ENCODE peak calls at places on chromosomes 3 and 15, in eight cellular contexts. One of them, this sample, is unnamed. For H3K9me3 and H3K27me3, the result is how much of the 10 kb centered on the place peaks cover.

GRCh38 chr3:45659661-45660566 is 29.3 kb upstream of the SACM1L start:
- DNase-seq in transverse colon: peak
- DNase-seq in CD4-positive, CD25-positive, alpha-beta regulatory T cell: peak
- DNase-seq in prostate gland: peak
- DNase-seq in Peyer's patch: peak
- DNase-seq in CD8-positive, alpha-beta T cell: peak
- DNase-seq in Panc1: peak
- DNase-seq in CD4-positive, alpha-beta T cell: peak
- DNase-seq in this sample: peak

GRCh38 chr3:55508335-55508734 is 21.2 kb upstream of the WNT5A start:
- DNase-seq in prostate gland: no peak
- DNase-seq in transverse colon: no peak
- DNase-seq in Peyer's patch: no peak
- DNase-seq in CD8-positive, alpha-beta T cell: no peak
- DNase-seq in CD4-positive, CD25-positive, alpha-beta regulatory T cell: no peak
- DNase-seq in CD4-positive, alpha-beta T cell: no peak
- DNase-seq in Panc1: no peak
- DNase-seq in this sample: no peak

GRCh38 chr15:88215249-88215648 is 41.3 kb downstream of the NTRK3 start:
- DNase-seq in CD4-positive, CD25-positive, alpha-beta regulatory T cell: no peak
- DNase-seq in CD4-positive, alpha-beta T cell: no peak
- DNase-seq in prostate gland: no peak
- DNase-seq in Panc1: no peak
- DNase-seq in CD8-positive, alpha-beta T cell: no peak
- DNase-seq in Peyer's patch: no peak
- DNase-seq in transverse colon: no peak
- DNase-seq in this sample: no peak

GRCh38 chr3:107260221-107260620 is 117.0 kb upstream of the CCDC54 start:
- DNase-seq in CD4-positive, alpha-beta T cell: no peak
- DNase-seq in prostate gland: peak
- DNase-seq in Peyer's patch: no peak
- DNase-seq in Panc1: no peak
- DNase-seq in CD8-positive, alpha-beta T cell: no peak
- DNase-seq in transverse colon: no peak
- DNase-seq in CD4-positive, CD25-positive, alpha-beta regulatory T cell: no peak
- DNase-seq in this sample: no peak

GRCh38 chr3:150097588-150097890 is 126.8 kb upstream of the PFN2 start:
- DNase-seq in CD4-positive, alpha-beta T cell: no peak
- DNase-seq in CD4-positive, CD25-positive, alpha-beta regulatory T cell: no peak
- DNase-seq in transverse colon: no peak
- DNase-seq in CD8-positive, alpha-beta T cell: no peak
- DNase-seq in Peyer's patch: no peak
- DNase-seq in Panc1: no peak
- DNase-seq in prostate gland: no peak
- DNase-seq in this sample: no peak

GRCh38 chr3:40120816-40121215 is 188.7 kb upstream of the EIF1B start:
- DNase-seq in transverse colon: no peak
- DNase-seq in CD4-positive, alpha-beta T cell: no peak
- DNase-seq in CD8-positive, alpha-beta T cell: no peak
- DNase-seq in CD4-positive, CD25-positive, alpha-beta regulatory T cell: no peak
- DNase-seq in prostate gland: no peak
- DNase-seq in Peyer's patch: no peak
- DNase-seq in Panc1: no peak
- DNase-seq in this sample: no peak

GRCh38 chr15:87032291-87032690 is 952.6 kb downstream of the AGBL1 start:
- DNase-seq in CD4-positive, alpha-beta T cell: no peak
- DNase-seq in CD4-positive, CD25-positive, alpha-beta regulatory T cell: no peak
- DNase-seq in Peyer's patch: no peak
- DNase-seq in prostate gland: no peak
- DNase-seq in transverse colon: no peak
- DNase-seq in CD8-positive, alpha-beta T cell: no peak
- DNase-seq in Panc1: no peak
- DNase-seq in this sample: no peak

GRCh38 chr3:112931737-112932521 is 43.0 kb downstream of the CD200R1 start:
- DNase-seq in CD8-positive, alpha-beta T cell: no peak
- DNase-seq in transverse colon: no peak
- DNase-seq in prostate gland: no peak
- DNase-seq in CD4-positive, CD25-positive, alpha-beta regulatory T cell: no peak
- DNase-seq in Peyer's patch: no peak
- DNase-seq in Panc1: no peak
- DNase-seq in CD4-positive, alpha-beta T cell: no peak
- DNase-seq in this sample: no peak

GRCh38 chr3:180804871-180805430 is 107.5 kb upstream of the FXR1 start:
- DNase-seq in CD4-positive, alpha-beta T cell: no peak
- DNase-seq in Panc1: no peak
- DNase-seq in prostate gland: no peak
- DNase-seq in CD8-positive, alpha-beta T cell: no peak
- DNase-seq in Peyer's patch: no peak
- DNase-seq in transverse colon: no peak
- DNase-seq in CD4-positive, CD25-positive, alpha-beta regulatory T cell: no peak
- DNase-seq in this sample: no peak

GRCh38 chr15:71780349-71780976 is 29.9 kb upstream of the NR2E3 start:
- DNase-seq in Panc1: no peak
- DNase-seq in CD4-positive, alpha-beta T cell: peak
- DNase-seq in Peyer's patch: peak
- DNase-seq in CD8-positive, alpha-beta T cell: peak
- DNase-seq in prostate gland: no peak
- DNase-seq in transverse colon: peak
- DNase-seq in CD4-positive, CD25-positive, alpha-beta regulatory T cell: peak
- DNase-seq in this sample: peak

GRCh38 chr3:52289747-52290595 is 2.3 kb downstream of the GLYCTK start:
- DNase-seq in Peyer's patch: no peak
- DNase-seq in CD4-positive, alpha-beta T cell: no peak
- DNase-seq in prostate gland: no peak
- DNase-seq in transverse colon: peak
- DNase-seq in CD4-positive, CD25-positive, alpha-beta regulatory T cell: no peak
- DNase-seq in Panc1: no peak
- DNase-seq in CD8-positive, alpha-beta T cell: no peak
- DNase-seq in this sample: peak

GRCh38 chr3:24161841-24162240 is 216.8 kb downstream of the NR1D2 start:
- DNase-seq in CD4-positive, CD25-positive, alpha-beta regulatory T cell: no peak
- DNase-seq in transverse colon: no peak
- DNase-seq in CD4-positive, alpha-beta T cell: no peak
- DNase-seq in Peyer's patch: no peak
- DNase-seq in prostate gland: no peak
- DNase-seq in Panc1: no peak
- DNase-seq in CD8-positive, alpha-beta T cell: no peak
- DNase-seq in this sample: no peak

DNA sequence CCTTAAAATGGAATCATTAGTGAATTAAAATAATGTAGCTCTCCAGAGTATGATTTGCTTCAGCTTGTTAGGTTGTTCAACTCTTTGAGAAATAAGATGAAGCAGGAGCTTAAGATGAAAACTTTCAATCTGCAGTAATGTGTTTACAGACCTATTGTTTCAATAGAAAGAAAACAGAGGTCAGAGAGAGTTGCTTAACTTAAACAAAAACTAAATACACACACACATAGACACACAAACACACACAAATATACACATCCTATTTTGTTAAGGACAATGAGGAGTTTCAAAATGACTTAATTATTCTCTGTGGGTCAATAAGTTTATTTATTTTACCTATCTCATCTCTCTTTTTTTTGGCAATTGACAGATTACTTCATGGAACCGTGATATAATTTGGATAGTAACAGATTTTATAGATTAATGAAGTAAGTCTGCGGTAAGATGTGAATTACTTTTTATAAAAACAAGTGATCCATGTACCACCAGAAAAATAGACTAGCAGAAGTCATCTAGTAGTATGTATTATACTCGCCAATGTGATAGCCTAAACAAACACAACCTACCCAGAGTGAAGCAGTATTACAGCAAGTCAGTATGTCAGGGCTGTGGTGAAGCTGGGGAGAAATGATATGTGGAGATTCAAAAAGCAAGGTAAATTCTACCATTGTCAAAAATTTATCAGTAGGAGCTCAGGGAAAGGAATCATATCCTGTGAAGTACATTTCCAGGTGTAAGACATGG is 76.7 kb upstream of the DCBLD2 start:
- DNase-seq in transverse colon: no peak
- DNase-seq in CD8-positive, alpha-beta T cell: no peak
- DNase-seq in CD4-positive, alpha-beta T cell: no peak
- DNase-seq in prostate gland: no peak
- DNase-seq in Peyer's patch: no peak
- DNase-seq in Panc1: no peak
- DNase-seq in CD4-positive, CD25-positive, alpha-beta regulatory T cell: no peak
- DNase-seq in this sample: no peak
- H3K9me3 ChIP-seq in transverse colon: under half
- H3K9me3 ChIP-seq in CD8-positive, alpha-beta T cell: under half
- H3K9me3 ChIP-seq in CD4-positive, alpha-beta T cell: under half
- H3K9me3 ChIP-seq in prostate gland: under half
- H3K9me3 ChIP-seq in Peyer's patch: under half
- H3K9me3 ChIP-seq in Panc1: under half
- H3K9me3 ChIP-seq in CD4-positive, CD25-positive, alpha-beta regulatory T cell: under half
- H3K9me3 ChIP-seq in this sample: under half

GRCh38 chr15:60009124-60009523 is 5.0 kb downstream of the FOXB1 start:
- DNase-seq in CD4-positive, CD25-positive, alpha-beta regulatory T cell: no peak
- DNase-seq in Peyer's patch: no peak
- DNase-seq in CD4-positive, alpha-beta T cell: no peak
- DNase-seq in prostate gland: no peak
- DNase-seq in Panc1: no peak
- DNase-seq in CD8-positive, alpha-beta T cell: no peak
- DNase-seq in transverse colon: no peak
- DNase-seq in this sample: peak
- H3K27me3 ChIP-seq in CD4-positive, CD25-positive, alpha-beta regulatory T cell: half or more
- H3K27me3 ChIP-seq in Peyer's patch: under half
- H3K27me3 ChIP-seq in CD4-positive, alpha-beta T cell: half or more
- H3K27me3 ChIP-seq in prostate gland: under half
- H3K27me3 ChIP-seq in Panc1: under half
- H3K27me3 ChIP-seq in CD8-positive, alpha-beta T cell: half or more
- H3K27me3 ChIP-seq in transverse colon: half or more
- H3K27me3 ChIP-seq in this sample: under half

DNA sequence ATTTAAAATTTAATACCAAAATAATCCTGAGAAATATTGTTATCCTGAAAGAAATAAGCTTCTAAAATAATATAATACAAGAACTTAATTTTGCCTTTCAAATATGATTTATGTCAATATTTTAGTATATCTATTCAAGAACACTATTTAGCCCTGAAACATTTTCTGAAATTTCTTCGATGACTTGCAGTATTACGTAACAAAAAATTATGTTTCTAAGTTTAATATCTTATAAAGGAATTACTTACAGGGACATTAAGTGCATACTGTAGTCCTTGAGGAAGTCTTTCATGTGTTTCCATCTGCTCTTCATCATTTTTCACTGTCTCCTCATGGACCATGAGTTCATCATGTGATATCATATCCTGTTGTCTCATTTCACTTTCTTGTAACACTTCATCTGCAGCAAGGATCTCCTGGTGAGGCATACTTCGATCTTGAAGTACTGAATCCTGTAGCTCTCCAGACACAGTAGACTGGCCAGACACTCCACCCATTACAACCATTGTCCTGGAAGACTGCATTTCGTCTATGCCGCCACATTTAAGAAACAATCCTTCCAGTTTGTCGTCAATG is 62.0 kb downstream of the ZNF148 start:
- DNase-seq in transverse colon: no peak
- DNase-seq in Peyer's patch: no peak
- DNase-seq in CD4-positive, alpha-beta T cell: no peak
- DNase-seq in prostate gland: no peak
- DNase-seq in CD8-positive, alpha-beta T cell: no peak
- DNase-seq in CD4-positive, CD25-positive, alpha-beta regulatory T cell: no peak
- DNase-seq in Panc1: no peak
- DNase-seq in this sample: no peak
- H3K9me3 ChIP-seq in transverse colon: under half
- H3K9me3 ChIP-seq in Peyer's patch: under half
- H3K9me3 ChIP-seq in CD4-positive, alpha-beta T cell: under half
- H3K9me3 ChIP-seq in prostate gland: under half
- H3K9me3 ChIP-seq in CD8-positive, alpha-beta T cell: under half
- H3K9me3 ChIP-seq in CD4-positive, CD25-positive, alpha-beta regulatory T cell: under half
- H3K9me3 ChIP-seq in Panc1: under half
- H3K9me3 ChIP-seq in this sample: under half

GRCh38 chr15:43267439-43267838 is 711 bp upstream of the TGM5 start:
- DNase-seq in prostate gland: no peak
- DNase-seq in CD8-positive, alpha-beta T cell: no peak
- DNase-seq in CD4-positive, CD25-positive, alpha-beta regulatory T cell: no peak
- DNase-seq in Peyer's patch: no peak
- DNase-seq in CD4-positive, alpha-beta T cell: no peak
- DNase-seq in transverse colon: no peak
- DNase-seq in Panc1: no peak
- DNase-seq in this sample: no peak

GRCh38 chr15:43270113-43270665 is 3.5 kb upstream of the TGM5 start:
- DNase-seq in transverse colon: no peak
- DNase-seq in CD8-positive, alpha-beta T cell: no peak
- DNase-seq in Peyer's patch: peak
- DNase-seq in prostate gland: no peak
- DNase-seq in CD4-positive, CD25-positive, alpha-beta regulatory T cell: no peak
- DNase-seq in Panc1: no peak
- DNase-seq in CD4-positive, alpha-beta T cell: no peak
- DNase-seq in this sample: no peak

GRCh38 chr15:43266834-43267233 is at the start of gene TGM5:
- DNase-seq in CD4-positive, alpha-beta T cell: no peak
- DNase-seq in Panc1: no peak
- DNase-seq in CD4-positive, CD25-positive, alpha-beta regulatory T cell: no peak
- DNase-seq in transverse colon: peak
- DNase-seq in prostate gland: peak
- DNase-seq in CD8-positive, alpha-beta T cell: no peak
- DNase-seq in Peyer's patch: no peak
- DNase-seq in this sample: peak

GRCh38 chr15:43266386-43266785 is 342 bp downstream of the TGM5 start:
- DNase-seq in CD4-positive, alpha-beta T cell: no peak
- DNase-seq in Panc1: no peak
- DNase-seq in prostate gland: no peak
- DNase-seq in CD8-positive, alpha-beta T cell: no peak
- DNase-seq in transverse colon: no peak
- DNase-seq in Peyer's patch: no peak
- DNase-seq in CD4-positive, CD25-positive, alpha-beta regulatory T cell: no peak
- DNase-seq in this sample: no peak

DNA sequence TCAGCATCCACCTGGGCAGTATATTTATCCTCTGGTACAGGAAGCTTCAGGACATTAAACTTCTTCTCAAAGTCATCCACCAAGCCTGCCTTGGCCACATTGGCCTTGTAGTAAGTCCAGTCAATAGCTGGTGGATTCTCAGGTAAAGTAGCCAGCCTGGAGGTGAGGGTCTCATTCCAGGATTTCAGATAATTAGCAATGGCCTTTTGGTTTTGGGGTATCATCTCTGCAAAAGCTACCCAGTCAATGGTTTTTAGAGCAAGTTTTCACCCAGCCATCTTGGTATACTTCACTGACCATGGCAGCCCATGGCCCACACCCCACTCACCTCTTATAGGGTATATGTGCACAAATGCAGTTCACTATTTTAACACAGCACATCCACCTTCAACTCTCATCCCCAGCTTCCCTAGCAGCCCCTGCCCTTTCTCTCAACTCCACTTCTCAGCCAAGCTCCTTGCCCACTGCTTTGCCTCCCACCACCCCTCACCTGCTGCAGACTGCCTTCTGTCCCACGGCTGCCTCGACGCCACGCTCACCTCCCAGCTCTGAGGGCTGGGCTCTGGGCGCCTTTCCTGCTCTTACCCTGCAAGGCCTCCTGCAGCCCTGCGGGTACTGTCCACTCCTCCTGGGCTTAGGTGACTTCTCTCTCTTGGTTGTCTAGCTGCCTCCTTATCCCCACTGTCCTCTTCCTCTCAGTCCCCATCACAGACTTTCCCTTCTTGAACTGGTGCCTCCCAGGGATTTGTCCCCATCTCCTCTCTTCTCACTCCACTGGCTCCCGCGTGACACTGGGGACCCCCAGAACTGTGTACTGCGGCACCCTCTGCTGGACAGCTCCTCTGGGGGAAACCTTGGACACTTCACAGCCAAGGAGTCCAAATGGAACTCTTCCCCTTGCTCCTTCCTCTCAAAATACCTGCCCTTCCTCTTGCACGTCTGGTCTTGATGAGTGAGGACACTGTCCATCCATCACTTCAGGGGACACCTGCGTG is 1.7 kb upstream of the TGM5 start:
- DNase-seq in CD8-positive, alpha-beta T cell: no peak
- DNase-seq in CD4-positive, alpha-beta T cell: no peak
- DNase-seq in Peyer's patch: no peak
- DNase-seq in transverse colon: no peak
- DNase-seq in prostate gland: no peak
- DNase-seq in Panc1: no peak
- DNase-seq in CD4-positive, CD25-positive, alpha-beta regulatory T cell: no peak
- DNase-seq in this sample: no peak
- H3K27me3 ChIP-seq in CD8-positive, alpha-beta T cell: under half
- H3K27me3 ChIP-seq in CD4-positive, alpha-beta T cell: under half
- H3K27me3 ChIP-seq in Peyer's patch: under half
- H3K27me3 ChIP-seq in transverse colon: under half
- H3K27me3 ChIP-seq in prostate gland: under half
- H3K27me3 ChIP-seq in Panc1: under half
- H3K27me3 ChIP-seq in CD4-positive, CD25-positive, alpha-beta regulatory T cell: under half
- H3K27me3 ChIP-seq in this sample: under half